ENCODE peak calls at places on chromosomes 13 and 19, in ten cellular contexts. C, T, H, I, L, U, Y, E, P and F are unnamed samples.

GRCh38 chr19:5380215-5380919 is 39.8 kb upstream of the PTPRS start:
- DNase-seq in P (no peak), H (no peak), T (no peak), E (no peak), L (no peak), Y (no peak), C (no peak), U (no peak), I (no peak), F (no peak)

GRCh38 chr13:39809466-39809865 is 154.0 kb downstream of the COG6 start:
- DNase-seq in Y (no peak), H (no peak), I (no peak), E (no peak), C (no peak), T (no peak), L (no peak), P (no peak), U (no peak), F (no peak)

GRCh38 chr19:49806613-49806946 is 6.5 kb downstream of the FUZ start:
- DNase-seq in Y (no peak), L (no peak), E (no peak), U (no peak), C (no peak), T (no peak), H (no peak), I (no peak), P (no peak), F (no peak)

GRCh38 chr13:22235285-22235949 is 564.5 kb downstream of the FGF9 start:
- DNase-seq in L (no peak), I (no peak), P (no peak), U (no peak), C (no peak), H (no peak), Y (no peak), T (no peak), E (no peak), F (no peak)

GRCh38 chr19:42175952-42176648 is 41.4 kb downstream of the DEDD2 start:
- DNase-seq in C (no peak), E (no peak), H (no peak), U (no peak), P (no peak), Y (peak; percentile 20), I (no peak), L (no peak), T (no peak), F (no peak)

GRCh38 chr13:41402695-41403511 is 54.4 kb upstream of the RGCC start:
- DNase-seq in U (no peak), I (no peak), Y (no peak), T (no peak), L (no peak), C (no peak), P (no peak), E (no peak), H (no peak), F (no peak)

GRCh38 chr13:96089749-96090239 is at the start of gene HS6ST3:
- DNase-seq in C (no peak), U (no peak), Y (peak; percentile 20), I (peak; percentile 36), H (peak; percentile 84), T (peak; percentile 82), P (peak; percentile 18), E (no peak), L (no peak), F (no peak)

GRCh38 chr19:7349961-7350711 is 1.4 kb downstream of the ARHGEF18 start:
- DNase-seq in L (no peak), C (no peak), U (no peak), T (no peak), E (no peak), H (no peak), P (no peak), Y (no peak), I (no peak), F (no peak)

GRCh38 chr19:40614595-40615411 is 13.6 kb downstream of the LTBP4 start:
- DNase-seq in Y (no peak), P (peak; percentile 90), I (peak; percentile 82), C (peak; percentile 94), T (peak; percentile 67), H (peak; percentile 97), L (peak; percentile 87), E (no peak), U (peak; percentile 56), F (peak; percentile 64)

GRCh38 chr19:38274734-38275133 is 10.4 kb downstream of the SPINT2 start:
- DNase-seq in H (no peak), C (no peak), T (no peak), I (peak; percentile 38), E (no peak), P (no peak), Y (no peak), L (no peak), U (no peak), F (no peak)

GRCh38 chr19:57888494-57889231 is at the start of gene ZNF814:
- DNase-seq in T (peak; percentile 63), H (peak; percentile 93), Y (peak; percentile 86), L (peak; percentile 40), I (peak; percentile 81), U (peak; percentile 82), E (peak; percentile 3), P (peak; percentile 66), C (peak; percentile 44), F (peak; percentile 76)

GRCh38 chr13:33817513-33817842 is 471 bp upstream of the RFC3 start:
- DNase-seq in L (no peak), T (no peak), E (no peak), U (no peak), H (no peak), I (no peak), Y (no peak), C (no peak), P (no peak), F (no peak)

GRCh38 chr19:588758-589692 is 656 bp upstream of the HCN2 start:
- DNase-seq in E (no peak), C (no peak), T (no peak), L (no peak), I (peak; percentile 13), Y (no peak), P (no peak), U (no peak), H (no peak), F (no peak)

GRCh38 chr19:5349041-5349440 is 8.4 kb upstream of the PTPRS start:
- DNase-seq in I (no peak), L (no peak), U (no peak), Y (no peak), C (no peak), T (no peak), E (no peak), P (no peak), H (no peak), F (no peak)

GRCh38 chr19:29012457-29012856 is 200.5 kb downstream of the UQCRFS1 start:
- DNase-seq in E (no peak), C (no peak), P (no peak), I (no peak), Y (no peak), U (no peak), H (no peak), T (no peak), L (no peak), F (no peak)

GRCh38 chr19:29015569-29015968 is 197.4 kb downstream of the UQCRFS1 start:
- DNase-seq in C (no peak), I (no peak), T (no peak), L (no peak), P (no peak), E (no peak), H (no peak), U (no peak), Y (no peak), F (no peak)

GRCh38 chr19:29014857-29015436 is 198.0 kb downstream of the UQCRFS1 start:
- DNase-seq in Y (no peak), C (no peak), T (no peak), E (no peak), P (no peak), U (no peak), I (no peak), H (no peak), L (no peak), F (no peak)

GRCh38 chr19:29013988-29014387 is 199.0 kb downstream of the UQCRFS1 start:
- DNase-seq in H (no peak), L (no peak), Y (no peak), I (no peak), C (no peak), T (no peak), E (no peak), U (no peak), P (no peak), F (no peak)

GRCh38 chr19:29013325-29013724 is 199.6 kb downstream of the UQCRFS1 start:
- DNase-seq in I (no peak), U (no peak), C (no peak), Y (no peak), P (no peak), E (no peak), T (no peak), L (no peak), H (no peak), F (no peak)
- TF ChIP-seq CTCF in I (no peak), U (no peak), C (no peak), Y (no peak), P (no peak), E (no peak), T (no peak), L (no peak), H (no peak), F (no peak)

DNA sequence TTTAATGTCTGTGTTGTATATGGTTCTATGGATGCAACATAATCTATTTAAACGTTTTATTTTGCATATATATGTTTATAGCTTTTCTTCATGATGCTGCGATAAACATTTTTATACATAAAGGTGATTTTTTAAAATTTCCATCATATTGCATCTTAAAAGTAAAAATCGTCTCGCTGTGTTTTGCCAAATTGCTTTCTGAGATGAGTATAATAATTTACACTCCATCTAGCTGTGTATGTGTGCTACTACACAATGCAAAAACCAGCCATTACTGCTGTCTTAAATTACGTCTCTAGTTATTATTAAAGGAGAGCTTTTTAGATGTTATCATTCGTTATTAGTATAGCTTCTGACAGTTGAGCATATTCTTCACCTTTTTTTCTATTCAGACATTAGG is 37.2 kb downstream of the METTL21C start:
- DNase-seq in P (no peak), U (no peak), I (no peak), L (no peak), E (no peak), H (no peak), T (no peak), Y (no peak), C (no peak), F (no peak)
- TF ChIP-seq CTCF in P (no peak), U (peak; percentile 13), I (peak; percentile 9), L (peak; percentile 28), E (no peak), H (no peak), T (no peak), Y (peak; percentile 50), C (peak; percentile 5), F (peak; percentile 55)

GRCh38 chr13:62205273-62205672 is 789.6 kb upstream of the PCDH20 start:
- DNase-seq in E (no peak), H (no peak), T (no peak), P (no peak), Y (no peak), I (no peak), U (no peak), C (no peak), L (no peak), F (no peak)
- TF ChIP-seq CTCF in E (no peak), H (no peak), T (no peak), P (no peak), Y (no peak), I (no peak), U (no peak), C (no peak), L (no peak), F (no peak)

GRCh38 chr13:112142401-112142930 is 75.5 kb downstream of the SOX1 start:
- DNase-seq in H (peak; percentile 29), E (no peak), P (no peak), I (no peak), T (no peak), U (no peak), L (no peak), Y (no peak), C (no peak), F (no peak)
- TF ChIP-seq CTCF in H (no peak), E (no peak), P (no peak), I (no peak), T (no peak), U (no peak), L (no peak), Y (no peak), C (no peak), F (no peak)